ENCODE peak calls at places on chromosome 1, in ten cellular contexts. One of them, this sample, is unnamed.
A peak's percentile ranks its signal among the peaks of the same experiment; 100 is the strongest.

GRCh38 chr1:202618387-202619022 is 91.7 kb downstream of the SYT2 start:
- DNase-seq in transverse colon: no peak
- DNase-seq in body of pancreas: no peak
- DNase-seq in prostate gland: no peak
- DNase-seq in IMR-90: peak; percentile 68
- DNase-seq in ovary: no peak
- DNase-seq in adrenal gland: no peak
- DNase-seq in sigmoid colon: no peak
- DNase-seq in A549: no peak
- DNase-seq in thyroid gland: no peak
- DNase-seq in this sample: no peak

GRCh38 chr1:16088996-16089395 is 15.5 kb upstream of the FAM131C start:
- DNase-seq in thyroid gland: no peak
- DNase-seq in ovary: peak; percentile 17
- DNase-seq in transverse colon: no peak
- DNase-seq in sigmoid colon: no peak
- DNase-seq in A549: no peak
- DNase-seq in IMR-90: peak; percentile 86
- DNase-seq in prostate gland: no peak
- DNase-seq in adrenal gland: no peak
- DNase-seq in body of pancreas: peak; percentile 9
- DNase-seq in this sample: no peak

GRCh38 chr1:28172690-28173150 is 3.8 kb downstream of the PTAFR start:
- DNase-seq in sigmoid colon: no peak
- DNase-seq in prostate gland: no peak
- DNase-seq in A549: no peak
- DNase-seq in body of pancreas: no peak
- DNase-seq in transverse colon: peak; percentile 69
- DNase-seq in ovary: no peak
- DNase-seq in IMR-90: no peak
- DNase-seq in thyroid gland: no peak
- DNase-seq in adrenal gland: peak; percentile 14
- DNase-seq in this sample: no peak

GRCh38 chr1:221557024-221557423 is 184.9 kb downstream of the DUSP10 start:
- DNase-seq in sigmoid colon: no peak
- DNase-seq in ovary: no peak
- DNase-seq in body of pancreas: no peak
- DNase-seq in prostate gland: no peak
- DNase-seq in A549: no peak
- DNase-seq in adrenal gland: no peak
- DNase-seq in transverse colon: no peak
- DNase-seq in IMR-90: no peak
- DNase-seq in thyroid gland: no peak
- DNase-seq in this sample: no peak

GRCh38 chr1:147053269-147053668 is 115.1 kb downstream of the NBPF12 start:
- DNase-seq in transverse colon: no peak
- DNase-seq in sigmoid colon: no peak
- DNase-seq in A549: no peak
- DNase-seq in thyroid gland: no peak
- DNase-seq in prostate gland: no peak
- DNase-seq in adrenal gland: no peak
- DNase-seq in body of pancreas: no peak
- DNase-seq in ovary: no peak
- DNase-seq in IMR-90: no peak
- DNase-seq in this sample: no peak

GRCh38 chr1:110963666-110964399 is at the start of gene LRIF1:
- DNase-seq in adrenal gland: peak; percentile 100
- DNase-seq in prostate gland: peak; percentile 98
- DNase-seq in A549: peak; percentile 77
- DNase-seq in body of pancreas: peak; percentile 100
- DNase-seq in ovary: peak; percentile 100
- DNase-seq in IMR-90: peak; percentile 99
- DNase-seq in sigmoid colon: peak; percentile 99
- DNase-seq in thyroid gland: peak; percentile 99
- DNase-seq in transverse colon: peak; percentile 100
- DNase-seq in this sample: peak; percentile 99

GRCh38 chr1:188782220-188782841 is 1695.3 kb downstream of the BRINP3 start:
- DNase-seq in prostate gland: no peak
- DNase-seq in ovary: no peak
- DNase-seq in adrenal gland: peak; percentile 28
- DNase-seq in A549: peak; percentile 34
- DNase-seq in thyroid gland: no peak
- DNase-seq in sigmoid colon: no peak
- DNase-seq in transverse colon: no peak
- DNase-seq in body of pancreas: peak; percentile 19
- DNase-seq in IMR-90: peak; percentile 51
- DNase-seq in this sample: no peak

GRCh38 chr1:181086926-181087325 is 1.6 kb upstream of the IER5 start:
- DNase-seq in sigmoid colon: no peak
- DNase-seq in thyroid gland: no peak
- DNase-seq in adrenal gland: no peak
- DNase-seq in transverse colon: no peak
- DNase-seq in ovary: no peak
- DNase-seq in IMR-90: peak; percentile 80
- DNase-seq in A549: no peak
- DNase-seq in prostate gland: no peak
- DNase-seq in body of pancreas: no peak
- DNase-seq in this sample: no peak

GRCh38 chr1:26317143-26317542 is 615 bp upstream of the CD52 start:
- DNase-seq in sigmoid colon: no peak
- DNase-seq in prostate gland: no peak
- DNase-seq in ovary: no peak
- DNase-seq in transverse colon: no peak
- DNase-seq in adrenal gland: no peak
- DNase-seq in body of pancreas: no peak
- DNase-seq in IMR-90: no peak
- DNase-seq in A549: no peak
- DNase-seq in thyroid gland: no peak
- DNase-seq in this sample: no peak
- H3K27ac ChIP-seq in sigmoid colon: no peak overlapping the region
- H3K27ac ChIP-seq in prostate gland: no peak overlapping the region
- H3K27ac ChIP-seq in ovary: no peak overlapping the region
- H3K27ac ChIP-seq in transverse colon: peak overlapping the region; percentile 62
- H3K27ac ChIP-seq in adrenal gland: no peak overlapping the region
- H3K27ac ChIP-seq in body of pancreas: no peak overlapping the region
- H3K27ac ChIP-seq in IMR-90: no peak overlapping the region
- H3K27ac ChIP-seq in A549: no peak overlapping the region
- H3K27ac ChIP-seq in thyroid gland: no peak overlapping the region
- H3K27ac ChIP-seq in this sample: no peak overlapping the region

GRCh38 chr1:53616927-53617326 is 122.0 kb downstream of the GLIS1 start:
- DNase-seq in sigmoid colon: peak; percentile 32
- DNase-seq in thyroid gland: no peak
- DNase-seq in body of pancreas: no peak
- DNase-seq in IMR-90: peak; percentile 26
- DNase-seq in adrenal gland: no peak
- DNase-seq in ovary: no peak
- DNase-seq in transverse colon: no peak
- DNase-seq in prostate gland: no peak
- DNase-seq in A549: no peak
- DNase-seq in this sample: peak; percentile 43

GRCh38 chr1:53617382-53618217 is 121.4 kb downstream of the GLIS1 start:
- DNase-seq in prostate gland: no peak
- DNase-seq in body of pancreas: no peak
- DNase-seq in A549: no peak
- DNase-seq in ovary: no peak
- DNase-seq in adrenal gland: no peak
- DNase-seq in transverse colon: no peak
- DNase-seq in thyroid gland: no peak
- DNase-seq in sigmoid colon: peak; percentile 51
- DNase-seq in IMR-90: peak; percentile 94
- DNase-seq in this sample: peak; percentile 46

GRCh38 chr1:53619088-53619810 is 119.7 kb downstream of the GLIS1 start:
- DNase-seq in adrenal gland: no peak
- DNase-seq in prostate gland: no peak
- DNase-seq in IMR-90: no peak
- DNase-seq in thyroid gland: no peak
- DNase-seq in transverse colon: peak; percentile 1
- DNase-seq in sigmoid colon: peak; percentile 40
- DNase-seq in A549: no peak
- DNase-seq in body of pancreas: no peak
- DNase-seq in ovary: no peak
- DNase-seq in this sample: peak; percentile 41

GRCh38 chr1:53619811-53620619 is 118.9 kb downstream of the GLIS1 start:
- DNase-seq in prostate gland: no peak
- DNase-seq in transverse colon: peak; percentile 6
- DNase-seq in ovary: no peak
- DNase-seq in thyroid gland: no peak
- DNase-seq in adrenal gland: no peak
- DNase-seq in sigmoid colon: peak; percentile 52
- DNase-seq in body of pancreas: no peak
- DNase-seq in IMR-90: peak; percentile 81
- DNase-seq in A549: no peak
- DNase-seq in this sample: peak; percentile 21

DNA sequence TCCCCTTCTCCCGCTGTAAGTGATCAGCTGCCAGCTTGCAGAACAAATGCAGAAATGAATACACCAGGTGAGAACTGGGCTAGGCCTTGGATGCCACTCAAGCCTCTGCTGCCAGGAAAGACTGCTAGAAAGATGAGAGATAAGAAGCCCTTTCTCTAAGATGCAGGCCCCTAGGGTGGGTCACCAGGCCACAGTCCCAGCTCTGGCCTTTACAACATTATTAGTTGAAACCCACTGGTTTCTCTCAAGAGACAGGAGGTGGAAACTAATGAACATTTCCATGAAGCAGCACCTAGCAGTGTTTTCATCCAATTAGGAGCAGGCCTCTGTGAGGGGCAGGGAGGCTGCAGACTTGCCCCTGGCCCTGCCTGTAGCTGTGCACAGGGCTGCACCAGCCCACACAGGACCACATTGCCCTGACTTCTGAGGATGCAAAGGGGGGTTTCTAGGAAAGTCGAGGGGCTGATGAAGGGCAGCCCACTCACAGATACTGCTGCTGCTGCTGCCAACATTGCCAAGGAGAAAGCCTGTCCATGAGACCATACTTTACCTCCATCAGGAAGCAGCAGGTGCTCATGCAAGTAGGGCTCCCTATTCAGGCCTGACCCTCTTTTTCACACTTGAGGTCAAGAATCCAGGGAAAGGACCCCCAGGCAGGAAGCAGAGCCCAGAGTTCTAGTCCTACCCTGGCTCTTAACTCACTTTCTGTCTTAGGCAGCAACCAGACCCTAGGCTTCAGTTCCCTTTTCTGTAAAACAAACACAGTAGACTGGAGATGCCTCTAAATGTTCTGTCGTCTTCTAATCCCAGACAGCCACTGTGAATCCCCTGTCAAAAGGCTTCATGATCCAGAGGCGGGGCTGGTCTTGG is 120.5 kb downstream of the GLIS1 start:
- DNase-seq in adrenal gland: no peak
- DNase-seq in ovary: no peak
- DNase-seq in body of pancreas: no peak
- DNase-seq in transverse colon: peak; percentile 4
- DNase-seq in sigmoid colon: peak; percentile 20
- DNase-seq in IMR-90: no peak
- DNase-seq in thyroid gland: no peak
- DNase-seq in prostate gland: no peak
- DNase-seq in A549: no peak
- DNase-seq in this sample: peak; percentile 36
- TF ChIP-seq POLR2A in adrenal gland: no peak
- TF ChIP-seq POLR2A in ovary: no peak
- TF ChIP-seq POLR2A in body of pancreas: no peak
- TF ChIP-seq POLR2A in transverse colon: no peak
- TF ChIP-seq POLR2A in sigmoid colon: no peak
- TF ChIP-seq POLR2A in IMR-90: no peak
- TF ChIP-seq POLR2A in thyroid gland: no peak
- TF ChIP-seq POLR2A in prostate gland: no peak
- TF ChIP-seq POLR2A in A549: no peak
- TF ChIP-seq POLR2A in this sample: no peak

GRCh38 chr1:67818725-67819301 is 14.5 kb downstream of the GNG12 start:
- DNase-seq in sigmoid colon: no peak
- DNase-seq in prostate gland: no peak
- DNase-seq in ovary: no peak
- DNase-seq in transverse colon: peak; percentile 63
- DNase-seq in thyroid gland: no peak
- DNase-seq in A549: no peak
- DNase-seq in adrenal gland: no peak
- DNase-seq in body of pancreas: no peak
- DNase-seq in IMR-90: no peak
- DNase-seq in this sample: no peak

GRCh38 chr1:67816096-67816493 is 17.2 kb downstream of the GNG12 start:
- DNase-seq in IMR-90: no peak
- DNase-seq in thyroid gland: no peak
- DNase-seq in transverse colon: peak; percentile 72
- DNase-seq in A549: no peak
- DNase-seq in sigmoid colon: no peak
- DNase-seq in prostate gland: no peak
- DNase-seq in adrenal gland: no peak
- DNase-seq in ovary: no peak
- DNase-seq in body of pancreas: no peak
- DNase-seq in this sample: no peak

GRCh38 chr1:67817319-67817718 is 15.9 kb downstream of the GNG12 start:
- DNase-seq in body of pancreas: no peak
- DNase-seq in prostate gland: no peak
- DNase-seq in adrenal gland: no peak
- DNase-seq in A549: no peak
- DNase-seq in sigmoid colon: no peak
- DNase-seq in ovary: no peak
- DNase-seq in transverse colon: peak; percentile 91
- DNase-seq in thyroid gland: no peak
- DNase-seq in IMR-90: no peak
- DNase-seq in this sample: no peak

GRCh38 chr1:67816506-67816905 is 16.8 kb downstream of the GNG12 start:
- DNase-seq in thyroid gland: no peak
- DNase-seq in A549: no peak
- DNase-seq in ovary: no peak
- DNase-seq in IMR-90: no peak
- DNase-seq in prostate gland: no peak
- DNase-seq in adrenal gland: no peak
- DNase-seq in body of pancreas: no peak
- DNase-seq in transverse colon: peak; percentile 50
- DNase-seq in sigmoid colon: no peak
- DNase-seq in this sample: no peak

GRCh38 chr1:67818162-67818561 is 15.1 kb downstream of the GNG12 start:
- DNase-seq in sigmoid colon: no peak
- DNase-seq in transverse colon: no peak
- DNase-seq in body of pancreas: no peak
- DNase-seq in ovary: no peak
- DNase-seq in A549: no peak
- DNase-seq in adrenal gland: no peak
- DNase-seq in prostate gland: no peak
- DNase-seq in IMR-90: no peak
- DNase-seq in thyroid gland: no peak
- DNase-seq in this sample: no peak
- H3K27ac ChIP-seq in sigmoid colon: no peak overlapping the region
- H3K27ac ChIP-seq in transverse colon: peak overlapping the region; percentile 89
- H3K27ac ChIP-seq in body of pancreas: no peak overlapping the region
- H3K27ac ChIP-seq in ovary: no peak overlapping the region
- H3K27ac ChIP-seq in A549: no peak overlapping the region
- H3K27ac ChIP-seq in adrenal gland: no peak overlapping the region
- H3K27ac ChIP-seq in prostate gland: no peak overlapping the region
- H3K27ac ChIP-seq in IMR-90: no peak overlapping the region
- H3K27ac ChIP-seq in thyroid gland: no peak overlapping the region
- H3K27ac ChIP-seq in this sample: no peak overlapping the region

GRCh38 chr1:53979712-53980450 is 33.7 kb downstream of the LRRC42 start:
- DNase-seq in body of pancreas: no peak
- DNase-seq in adrenal gland: no peak
- DNase-seq in ovary: no peak
- DNase-seq in A549: no peak
- DNase-seq in transverse colon: no peak
- DNase-seq in sigmoid colon: no peak
- DNase-seq in thyroid gland: no peak
- DNase-seq in prostate gland: no peak
- DNase-seq in IMR-90: no peak
- DNase-seq in this sample: no peak

GRCh38 chr1:53984701-53985100 is 33.3 kb downstream of the LDLRAD1 start:
- DNase-seq in ovary: no peak
- DNase-seq in adrenal gland: no peak
- DNase-seq in prostate gland: no peak
- DNase-seq in thyroid gland: no peak
- DNase-seq in IMR-90: no peak
- DNase-seq in A549: no peak
- DNase-seq in body of pancreas: no peak
- DNase-seq in sigmoid colon: no peak
- DNase-seq in transverse colon: no peak
- DNase-seq in this sample: no peak

GRCh38 chr1:53981220-53981619 is 35.1 kb downstream of the LRRC42 start:
- DNase-seq in IMR-90: no peak
- DNase-seq in transverse colon: no peak
- DNase-seq in A549: no peak
- DNase-seq in adrenal gland: no peak
- DNase-seq in ovary: no peak
- DNase-seq in prostate gland: no peak
- DNase-seq in thyroid gland: no peak
- DNase-seq in sigmoid colon: no peak
- DNase-seq in body of pancreas: no peak
- DNase-seq in this sample: no peak

GRCh38 chr1:53982762-53983101 is 35.3 kb downstream of the LDLRAD1 start:
- DNase-seq in transverse colon: no peak
- DNase-seq in prostate gland: no peak
- DNase-seq in ovary: no peak
- DNase-seq in IMR-90: no peak
- DNase-seq in A549: no peak
- DNase-seq in body of pancreas: no peak
- DNase-seq in thyroid gland: no peak
- DNase-seq in sigmoid colon: no peak
- DNase-seq in adrenal gland: no peak
- DNase-seq in this sample: no peak

DNA sequence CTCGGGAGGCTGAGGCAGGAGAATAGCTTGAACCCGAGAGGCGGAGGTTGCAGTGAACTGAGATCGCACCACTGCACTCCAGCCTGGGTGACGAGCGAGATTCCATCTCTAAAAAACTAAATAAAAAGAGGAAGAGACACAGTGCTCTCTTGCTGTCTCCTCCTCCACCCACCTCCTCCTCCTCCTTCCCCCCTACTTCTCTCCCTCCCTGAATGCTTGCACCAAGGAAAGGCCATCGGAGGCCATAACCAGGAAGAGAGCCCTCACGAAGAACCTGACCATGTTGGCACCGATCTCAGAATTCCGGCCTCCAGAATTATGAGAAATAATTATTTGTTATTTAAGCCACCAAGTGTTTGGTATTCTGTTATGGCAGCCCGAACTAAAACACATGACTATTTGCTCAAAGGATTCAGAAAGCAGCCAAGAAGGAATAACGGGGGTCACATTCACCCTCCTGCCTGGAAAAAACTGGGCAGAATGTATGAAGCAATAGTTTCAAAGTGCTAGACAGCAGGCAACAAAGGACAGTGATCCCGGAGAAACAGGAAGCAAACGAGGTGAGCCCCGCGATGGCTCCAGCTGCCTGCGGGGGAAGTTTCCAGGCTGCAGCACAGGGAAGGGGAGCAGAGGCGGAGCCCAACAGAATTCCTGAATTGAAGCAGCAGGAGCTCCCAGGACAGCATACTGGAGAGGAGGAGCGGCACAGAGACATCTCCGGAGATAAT is 35.8 kb downstream of the LDLRAD1 start:
- DNase-seq in sigmoid colon: no peak
- DNase-seq in thyroid gland: peak; percentile 26
- DNase-seq in prostate gland: peak; percentile 24
- DNase-seq in A549: peak; percentile 9
- DNase-seq in body of pancreas: peak; percentile 25
- DNase-seq in IMR-90: peak; percentile 52
- DNase-seq in transverse colon: peak; percentile 17
- DNase-seq in adrenal gland: peak; percentile 30
- DNase-seq in ovary: peak; percentile 39
- DNase-seq in this sample: peak; percentile 67
- TF ChIP-seq POLR2A in sigmoid colon: no peak
- TF ChIP-seq POLR2A in thyroid gland: no peak
- TF ChIP-seq POLR2A in prostate gland: no peak
- TF ChIP-seq POLR2A in A549: no peak
- TF ChIP-seq POLR2A in body of pancreas: no peak
- TF ChIP-seq POLR2A in IMR-90: no peak
- TF ChIP-seq POLR2A in transverse colon: no peak
- TF ChIP-seq POLR2A in adrenal gland: no peak
- TF ChIP-seq POLR2A in ovary: no peak
- TF ChIP-seq POLR2A in this sample: no peak